ENCODE peak calls at places on chromosomes 13 and 19, in four cellular contexts. N is heart left ventricle, D is upper lobe of right lung, V is tibial nerve. Q is an unnamed sample.
A peak's percentile ranks its signal among the peaks of the same experiment; 100 is the strongest.

GRCh38 chr19:17755977-17756670 is 4.8 kb downstream of the FCHO1 start:
- DNase-seq in N (peak; percentile 46), V (no peak), D (no peak), Q (no peak)

GRCh38 chr19:46725036-46725820 is 8.3 kb upstream of the PRKD2 start:
- DNase-seq in V (no peak), N (no peak), D (peak; percentile 52), Q (no peak)

GRCh38 chr19:40672573-40673299 is 17.7 kb downstream of the NUMBL start:
- DNase-seq in D (no peak), N (no peak), V (no peak), Q (no peak)

GRCh38 chr13:33139186-33139585 is 123.0 kb downstream of the KL start:
- DNase-seq in N (peak; percentile 75), D (no peak), V (peak; percentile 54), Q (peak; percentile 31)

GRCh38 chr19:6378498-6378897 is 2.8 kb upstream of the PSPN start:
- DNase-seq in V (no peak), N (no peak), D (no peak), Q (no peak)

GRCh38 chr19:3360494-3361383 is 5.6 kb upstream of the NFIC start:
- DNase-seq in V (peak; percentile 70), D (peak; percentile 89), N (peak; percentile 86), Q (no peak)

GRCh38 chr19:53892981-53893325 is 11.0 kb downstream of the PRKCG start:
- DNase-seq in N (no peak), V (no peak), D (no peak), Q (no peak)

GRCh38 chr19:38035515-38036495 is 128.8 kb downstream of the SIPA1L3 start:
- DNase-seq in D (no peak), N (no peak), V (no peak), Q (no peak)

GRCh38 chr13:42280537-42280936 is 8.6 kb downstream of the AKAP11 start:
- DNase-seq in V (no peak), N (no peak), D (no peak), Q (no peak)

GRCh38 chr19:58581227-58582141 is 8.3 kb upstream of the MZF1 start:
- DNase-seq in D (peak; percentile 93), N (peak; percentile 84), V (peak; percentile 77), Q (peak; percentile 87)

GRCh38 chr19:339262-339887 is 5.2 kb downstream of the MIER2 start:
- DNase-seq in D (no peak), V (no peak), N (no peak), Q (no peak)

GRCh38 chr13:41693434-41693833 is 236.1 kb downstream of the RGCC start:
- DNase-seq in N (no peak), D (no peak), V (no peak), Q (no peak)

GRCh38 chr19:51166846-51167490 is 24.9 kb downstream of the SIGLEC7 start:
- DNase-seq in D (no peak), N (peak; percentile 41), V (no peak), Q (no peak)